ENCODE peak calls at places on chromosomes 5 and 9, in nine cellular contexts. A is T-helper 2 cell treated with Interferon-gamma antibody and Interleukin-4, amounts not matched to agents 5 μg/mL and 100 μg/mL, for 36 hours; Z is GM23248; B is activated CD8-positive, alpha-beta memory T cell treated with anti-CD3 and anti-CD28 coated beads for 48 hours; K is T follicular helper cell; I is fibroblast of lung; S is stimulated activated CD4-positive, alpha-beta T cell treated with anti-CD3 and anti-CD28 coated beads, Interleukin-2, amount 100 ng/mL, for 4 hours; C is NCI-H1092 treated with DMSO at 0.1 percent for 48 hours; R is endothelial cell. V is an unnamed sample.

GRCh38 chr5:181173420-181174342 is 26.3 kb downstream of the OR2V2 start:
- DNase-seq in Z (peak), K (no peak), R (no peak), S (no peak), A (peak), I (peak), C (no peak), B (peak), V (no peak)

GRCh38 chr9:95229230-95229933 is 88.1 kb downstream of the FANCC start:
- DNase-seq in Z (no peak), R (no peak), C (no peak), S (no peak), K (no peak), A (no peak), I (no peak), B (no peak), V (no peak)

GRCh38 chr9:73423891-73424290 is 272.2 kb downstream of the ANXA1 start:
- DNase-seq in A (no peak), I (peak), R (no peak), B (no peak), S (no peak), C (no peak), Z (no peak), K (no peak), V (no peak)

GRCh38 chr5:59099270-59099994 is 516.6 kb downstream of the RAB3C start:
- DNase-seq in Z (peak), A (peak), S (peak), K (no peak), R (no peak), B (no peak), C (no peak), I (peak), V (no peak)

GRCh38 chr5:15249152-15249551 is 250.8 kb upstream of the FBXL7 start:
- DNase-seq in R (no peak), S (no peak), I (peak), Z (peak), B (no peak), C (no peak), K (no peak), A (no peak), V (peak)

GRCh38 chr5:147813696-147814095 is 17.8 kb downstream of the SPINK1 start:
- DNase-seq in Z (no peak), B (no peak), I (peak), R (no peak), C (no peak), A (no peak), K (no peak), S (no peak), V (no peak)

GRCh38 chr5:38556115-38556598 is 289 bp downstream of the LIFR start:
- DNase-seq in R (no peak), A (no peak), C (no peak), B (no peak), I (no peak), Z (peak), K (no peak), S (peak), V (no peak)

GRCh38 chr5:93092349-93093105 is 488.5 kb downstream of the NR2F1-AS1 start:
- DNase-seq in R (no peak), A (no peak), S (no peak), Z (peak), K (no peak), I (peak), B (no peak), C (peak), V (no peak)

GRCh38 chr9:109013678-109014145 is 413 bp upstream of the CTNNAL1 start:
- DNase-seq in I (peak), S (no peak), C (no peak), A (no peak), K (no peak), Z (peak), R (no peak), B (no peak), V (no peak)

V was measured in smooth muscle cell of the brain vasculature.